ENCODE peak calls at places on chromosomes 5 and 9, in four cellular contexts. V is brain microvascular endothelial cell; J is CD4-positive, alpha-beta T cell; S is spleen. C is an unnamed sample.

GRCh38 chr5:168291961-168292782 is 727 bp downstream of the WWC1 start:
- DNase-seq in V (no peak), J (no peak), S (peak; percentile 78), C (peak; percentile 60)

GRCh38 chr5:84724683-84725082 is 340.0 kb upstream of the EDIL3 start:
- DNase-seq in V (peak; percentile 76), J (no peak), S (no peak), C (no peak)

GRCh38 chr5:88792144-88792840 is 90.7 kb downstream of the MEF2C start:
- DNase-seq in V (peak; percentile 35), J (no peak), S (no peak), C (no peak)

GRCh38 chr5:66821626-66822429 is 225.6 kb downstream of the MAST4 start:
- DNase-seq in V (no peak), J (no peak), S (no peak), C (no peak)

GRCh38 chr5:1118738-1119137 is 6.9 kb upstream of the SLC12A7 start:
- DNase-seq in V (no peak), J (no peak), S (no peak), C (peak; percentile 41)

GRCh38 chr5:8053270-8053669 is 184.3 kb downstream of the MTRR start:
- DNase-seq in V (no peak), J (no peak), S (no peak), C (no peak)

GRCh38 chr5:41435276-41435675 is 75.1 kb downstream of the PLCXD3 start:
- DNase-seq in V (no peak), J (no peak), S (no peak), C (no peak)

GRCh38 chr9:69157751-69158466 is 16.2 kb upstream of the TJP2 start:
- DNase-seq in V (peak; percentile 48), J (no peak), S (no peak), C (no peak)

GRCh38 chr5:56414056-56414455 is 180.9 kb upstream of the ANKRD55 start:
- DNase-seq in V (no peak), J (no peak), S (no peak), C (no peak)

GRCh38 chr5:20368581-20368980 is 380.6 kb upstream of the CDH18 start:
- DNase-seq in V (no peak), J (no peak), S (no peak), C (no peak)

GRCh38 chr5:458547-459353 is 15.8 kb downstream of the EXOC3 start:
- DNase-seq in V (no peak), J (no peak), S (peak; percentile 38), C (peak; percentile 68)

GRCh38 chr9:122350577-122351355 is 20.1 kb upstream of the PTGS1 start:
- DNase-seq in V (peak; percentile 58), J (peak; percentile 62), S (peak; percentile 95), C (peak; percentile 80)

GRCh38 chr5:4994994-4995393 is 145.1 kb upstream of the ADAMTS16 start:
- DNase-seq in V (peak; percentile 42), J (no peak), S (no peak), C (no peak)

GRCh38 chr9:126612813-126613641 is 701 bp upstream of the LMX1B start:
- DNase-seq in V (no peak), J (no peak), S (no peak), C (no peak)

GRCh38 chr9:72540348-72540873 is 19.0 kb downstream of the TMC1 start:
- DNase-seq in V (peak; percentile 24), J (no peak), S (no peak), C (no peak)

GRCh38 chr5:175572922-175573321 is 84.9 kb upstream of the HRH2 start:
- DNase-seq in V (peak; percentile 55), J (no peak), S (no peak), C (no peak)

GRCh38 chr5:132499440-132500243 is 9.1 kb upstream of the IRF1 start:
- DNase-seq in V (no peak), J (no peak), S (no peak), C (no peak)

GRCh38 chr9:72812622-72813111 is 140.2 kb downstream of the ALDH1A1 start:
- DNase-seq in V (no peak), J (no peak), S (no peak), C (no peak)

GRCh38 chr5:180832638-180833068 is 28.4 kb downstream of the ZFP62 start:
- DNase-seq in V (no peak), J (peak; percentile 24), S (no peak), C (no peak)

GRCh38 chr9:74309654-74310053 is 187.5 kb upstream of the RORB start:
- DNase-seq in V (no peak), J (no peak), S (no peak), C (no peak)

GRCh38 chr5:110112355-110112754 is 422.6 kb downstream of the MAN2A1 start:
- DNase-seq in V (no peak), J (no peak), S (no peak), C (no peak)

GRCh38 chr5:179272326-179273073 is 72.8 kb downstream of the ADAMTS2 start:
- DNase-seq in V (no peak), J (no peak), S (peak; percentile 67), C (no peak)

GRCh38 chr9:93897075-93897970 is 57.8 kb downstream of the BARX1 start:
- DNase-seq in V (no peak), J (no peak), S (peak; percentile 43), C (no peak)

GRCh38 chr5:91378683-91379601 is 4.2 kb downstream of the ARRDC3 start:
- DNase-seq in V (no peak), J (no peak), S (no peak), C (no peak)

GRCh38 chr9:112166176-112167140 is 8.6 kb downstream of the SUSD1 start:
- DNase-seq in V (no peak), J (no peak), S (no peak), C (peak; percentile 51)

GRCh38 chr9:89022071-89022721 is 30.9 kb downstream of the S1PR3 start:
- DNase-seq in V (peak; percentile 92), J (no peak), S (no peak), C (peak; percentile 81)

GRCh38 chr5:90940227-90940995 is 381.8 kb downstream of the ADGRV1 start:
- DNase-seq in V (peak; percentile 51), J (peak; percentile 3), S (no peak), C (peak; percentile 42)

GRCh38 chr9:89864731-89865130 is 259.9 kb downstream of the GADD45G start:
- DNase-seq in V (no peak), J (no peak), S (peak; percentile 31), C (no peak)

GRCh38 chr5:83430130-83431010 is 41.2 kb upstream of the VCAN start:
- DNase-seq in V (peak; percentile 58), J (peak; percentile 18), S (peak; percentile 76), C (peak; percentile 81)

GRCh38 chr5:145218019-145218418 is 617.1 kb downstream of the PRELID2 start:
- DNase-seq in V (no peak), J (no peak), S (no peak), C (peak; percentile 12)

GRCh38 chr5:65927497-65928340 is 1.3 kb downstream of the ERBIN start:
- DNase-seq in V (peak; percentile 44), J (no peak), S (no peak), C (no peak)

GRCh38 chr5:56123531-56124243 is 109.4 kb downstream of the ANKRD55 start:
- DNase-seq in V (peak; percentile 100), J (no peak), S (peak; percentile 77), C (peak; percentile 48)

GRCh38 chr5:170941788-170942187 is 80.0 kb downstream of the RANBP17 start:
- DNase-seq in V (no peak), J (no peak), S (no peak), C (no peak)

GRCh38 chr5:149760700-149761187 is 30.6 kb downstream of the PPARGC1B start:
- DNase-seq in V (no peak), J (no peak), S (peak; percentile 18), C (no peak)

GRCh38 chr9:87179556-87180340 is 232.4 kb upstream of the GAS1 start:
- DNase-seq in V (peak; percentile 41), J (no peak), S (no peak), C (no peak)

GRCh38 chr9:14131353-14132088 is 182.4 kb downstream of the NFIB start:
- DNase-seq in V (no peak), J (no peak), S (no peak), C (no peak)

GRCh38 chr5:83563631-83564030 is 92.1 kb downstream of the VCAN start:
- DNase-seq in V (no peak), J (no peak), S (no peak), C (peak; percentile 45)

GRCh38 chr9:29203216-29203930 is 1630.1 kb upstream of the C9orf72 start:
- DNase-seq in V (no peak), J (no peak), S (no peak), C (no peak)

GRCh38 chr5:153490124-153491085 is at the start of gene GRIA1:
- DNase-seq in V (no peak), J (no peak), S (no peak), C (no peak)

GRCh38 chr9:98678244-98678842 is 30.4 kb downstream of the GABBR2 start:
- DNase-seq in V (no peak), J (no peak), S (peak; percentile 50), C (peak; percentile 35)
- TF ChIP-seq CTCF in V (peak; percentile 83), J (no peak), S (peak; percentile 45), C (peak; percentile 56)

GRCh38 chr9:128150594-128151342 is 1.5 kb downstream of the LCN2 start:
- DNase-seq in V (no peak), J (no peak), S (peak; percentile 73), C (peak; percentile 73)
- TF ChIP-seq CTCF in V (peak; percentile 50), J (no peak), S (peak; percentile 44), C (peak; percentile 35)

GRCh38 chr9:81619353-81620008 is 69.9 kb downstream of the TLE1 start:
- DNase-seq in V (peak; percentile 69), J (no peak), S (no peak), C (no peak)
- TF ChIP-seq CTCF in V (no peak), J (no peak), S (no peak), C (no peak)

GRCh38 chr9:131823701-131824146 is 83.8 kb upstream of the RAPGEF1 start:
- DNase-seq in V (no peak), J (no peak), S (no peak), C (no peak)
- TF ChIP-seq CTCF in V (no peak), J (no peak), S (no peak), C (no peak)